ENCODE peak calls at places on chromosome 1, in four cellular contexts. D is upper lobe of left lung, Q is stomach, P is H1. V is an unnamed sample.

GRCh38 chr1:55262822-55263221 is 47.7 kb upstream of the USP24 start:
- DNase-seq in D (no peak), Q (no peak), P (no peak), V (no peak)

GRCh38 chr1:223842784-223843183 is 3.0 kb downstream of the TP53BP2 start:
- DNase-seq in D (no peak), Q (no peak), P (no peak), V (no peak)

GRCh38 chr1:8460132-8460544 is 142.2 kb downstream of the SLC45A1 start:
- DNase-seq in D (no peak), Q (no peak), P (peak), V (no peak)

GRCh38 chr1:41317356-41317755 is 43.9 kb upstream of the FOXO6 start:
- DNase-seq in D (no peak), Q (no peak), P (no peak), V (no peak)

GRCh38 chr1:235597867-235598553 is 51.6 kb downstream of the GNG4 start:
- DNase-seq in D (no peak), Q (no peak), P (no peak), V (no peak)

GRCh38 chr1:246067432-246068021 is 439.6 kb downstream of the SMYD3 start:
- DNase-seq in D (no peak), Q (no peak), P (no peak), V (no peak)

GRCh38 chr1:74053407-74053806 is 144.6 kb downstream of the LRRIQ3 start:
- DNase-seq in D (no peak), Q (no peak), P (no peak), V (no peak)

GRCh38 chr1:86872086-86872485 is 41.8 kb downstream of the SELENOF start:
- DNase-seq in D (no peak), Q (no peak), P (no peak), V (no peak)

GRCh38 chr1:231106347-231106746 is 55.5 kb upstream of the TRIM67 start:
- DNase-seq in D (no peak), Q (no peak), P (no peak), V (no peak)

GRCh38 chr1:229625893-229626831 is at the start of the genes TAF5L and URB2:
- DNase-seq in D (peak), Q (peak), P (peak), V (peak)
- TF ChIP-seq POLR2AphosphoS5 in D (peak), Q (peak), P (peak), V (peak)

GRCh38 chr1:153543738-153544135 is 1.9 kb downstream of the S100A4 start:
- DNase-seq in D (no peak), Q (no peak), P (no peak), V (no peak)
- H3K27ac ChIP-seq in D (peak), Q (peak), P (no peak), V (peak)

GRCh38 chr1:228176024-228176395 is 10.4 kb downstream of the IBA57 start:
- DNase-seq in D (no peak), Q (no peak), P (no peak), V (no peak)

GRCh38 chr1:228176461-228177182 is 11.0 kb downstream of the IBA57 start:
- DNase-seq in D (peak), Q (no peak), P (no peak), V (no peak)

GRCh38 chr1:228174482-228175315 is 9.1 kb downstream of the IBA57 start:
- DNase-seq in D (peak), Q (no peak), P (no peak), V (no peak)

GRCh38 chr1:228177183-228177475 is 11.5 kb downstream of the IBA57 start:
- DNase-seq in D (no peak), Q (no peak), P (no peak), V (no peak)

GRCh38 chr1:228175316-228176023 is 9.9 kb downstream of the IBA57 start:
- DNase-seq in D (no peak), Q (no peak), P (no peak), V (no peak)
- TF ChIP-seq POLR2A in D (no peak), Q (no peak), P (no peak), V (no peak)

DNA sequence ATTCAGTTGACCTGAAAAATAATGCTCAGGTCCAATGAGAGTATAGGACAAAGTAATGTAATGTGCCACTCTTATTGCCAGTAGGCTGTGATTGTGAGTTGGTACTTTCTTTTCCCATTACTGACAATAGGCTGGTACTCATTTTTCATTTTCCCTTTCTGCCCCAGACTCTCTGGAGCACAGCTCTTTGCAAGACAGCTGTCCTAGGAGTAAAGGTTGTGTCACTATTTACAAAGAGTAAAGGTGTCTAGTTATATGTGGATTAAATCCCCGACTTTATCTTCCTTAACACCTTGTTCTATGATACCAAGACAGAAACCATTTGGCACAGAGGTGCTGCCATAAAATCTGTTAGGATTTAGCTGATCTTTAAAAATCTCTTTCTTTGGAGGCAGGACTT is 32.3 kb upstream of the RASAL2 start:
- DNase-seq in D (no peak), Q (no peak), P (no peak), V (no peak)
- TF ChIP-seq POLR2AphosphoS5 in D (no peak), Q (no peak), P (no peak), V (no peak)

DNA sequence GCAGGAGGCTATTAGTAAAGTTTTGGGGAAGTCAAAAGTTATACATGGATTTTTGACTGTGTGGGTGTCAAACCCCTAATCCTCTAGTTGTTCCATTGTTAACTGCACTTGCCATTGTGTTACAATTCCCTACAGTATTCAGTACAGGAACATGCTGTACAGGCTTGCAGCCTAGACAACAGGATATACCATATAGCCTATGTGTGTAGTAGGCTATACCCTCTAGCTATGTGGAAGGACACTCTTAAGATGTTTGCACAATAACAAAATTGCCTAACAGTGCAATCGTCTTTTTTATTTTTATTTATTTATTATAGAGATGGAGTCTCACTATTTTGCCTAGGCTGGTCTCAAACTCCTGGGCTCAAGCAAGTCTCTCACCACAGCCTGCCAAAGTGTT is 28.7 kb upstream of the CEP350 start:
- DNase-seq in D (no peak), Q (no peak), P (no peak), V (no peak)
- H3K27ac ChIP-seq in D (no peak), Q (no peak), P (no peak), V (no peak)

GRCh38 chr1:224920930-224921329 is 8.5 kb upstream of the DNAH14 start:
- DNase-seq in D (no peak), Q (no peak), P (no peak), V (no peak)
- TF ChIP-seq POLR2A in D (no peak), Q (no peak), P (no peak), V (no peak)

GRCh38 chr1:13702425-13703127 is 2.6 kb downstream of the PRDM2 start:
- DNase-seq in D (no peak), Q (no peak), P (no peak), V (peak)
- TF ChIP-seq POLR2AphosphoS5 in D (no peak), Q (no peak), P (no peak), V (peak)

GRCh38 chr1:110341146-110341871 is 2.1 kb downstream of the RBM15 start:
- DNase-seq in D (no peak), Q (no peak), P (no peak), V (no peak)
- H3K27ac ChIP-seq in D (no peak), Q (no peak), P (no peak), V (no peak)

DNA sequence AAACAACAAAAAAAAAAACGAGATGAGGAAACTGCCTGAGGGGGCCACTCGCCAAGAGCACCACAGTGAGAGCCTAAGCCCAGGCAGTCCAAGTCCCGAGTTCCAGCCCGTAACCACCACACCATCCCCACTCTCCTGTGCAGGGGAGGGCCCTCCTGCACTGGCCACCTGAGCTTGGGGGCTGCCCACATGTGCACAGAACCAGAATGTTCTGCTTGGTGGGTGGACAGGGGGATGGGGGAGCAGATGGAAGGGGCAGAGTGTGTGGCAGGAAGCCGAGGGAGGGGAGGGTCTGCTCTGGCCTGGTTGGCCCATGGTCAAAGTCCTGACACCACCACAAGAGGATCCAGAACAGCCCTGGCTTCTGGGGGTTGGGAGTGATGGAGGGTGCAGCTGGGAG is 17.6 kb downstream of the ADPRS start:
- DNase-seq in D (no peak), Q (no peak), P (no peak), V (no peak)
- TF ChIP-seq POLR2A in D (no peak), Q (no peak), P (no peak), V (no peak)

DNA sequence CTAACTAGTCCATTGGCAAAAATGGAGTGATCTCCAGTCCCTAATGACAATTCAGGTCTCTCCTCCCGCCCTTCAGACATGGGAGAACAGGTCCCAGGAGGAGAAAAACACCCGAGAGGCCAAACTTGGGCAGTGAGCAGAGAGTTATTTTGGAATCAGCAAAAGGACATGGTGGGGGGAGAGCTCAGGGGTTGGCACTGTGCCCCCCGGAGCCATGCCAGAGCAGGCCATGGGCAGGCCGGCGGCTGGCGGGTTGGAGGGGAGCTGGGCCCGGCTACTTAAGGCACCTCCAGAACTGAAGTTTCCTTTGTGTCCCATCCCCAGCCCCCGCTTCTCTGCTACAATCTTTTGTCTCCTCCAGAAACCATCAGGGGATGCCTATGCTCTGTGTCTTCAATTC is 7.1 kb downstream of the LGR6 start:
- DNase-seq in D (peak), Q (no peak), P (no peak), V (no peak)
- TF ChIP-seq POLR2AphosphoS5 in D (no peak), Q (no peak), P (no peak), V (no peak)

V was measured in transverse colon.